ENCODE peak calls at places on chromosomes 5 and 9, in four cellular contexts. One of them, this sample, is unnamed.

GRCh38 chr5:32828492-32828891 is 117.4 kb downstream of the NPR3 start:
- DNase-seq in HL-60: no peak
- DNase-seq in GM12878: no peak
- DNase-seq in K562: no peak
- DNase-seq in this sample: no peak

GRCh38 chr5:170681013-170681433 is 102.5 kb upstream of the GABRP start:
- DNase-seq in HL-60: peak; percentile 64
- DNase-seq in GM12878: no peak
- DNase-seq in K562: peak; percentile 24
- DNase-seq in this sample: peak; percentile 13

GRCh38 chr9:123354806-123355508 is 1.0 kb upstream of the CRB2 start:
- DNase-seq in HL-60: no peak
- DNase-seq in GM12878: no peak
- DNase-seq in K562: no peak
- DNase-seq in this sample: no peak

GRCh38 chr5:143569722-143570567 is 166.5 kb upstream of the NR3C1 start:
- DNase-seq in HL-60: no peak
- DNase-seq in GM12878: no peak
- DNase-seq in K562: no peak
- DNase-seq in this sample: no peak

GRCh38 chr5:78811121-78811832 is 162.7 kb upstream of the LHFPL2 start:
- DNase-seq in HL-60: no peak
- DNase-seq in GM12878: no peak
- DNase-seq in K562: no peak
- DNase-seq in this sample: no peak

GRCh38 chr5:175238326-175238725 is 205.7 kb downstream of the DRD1 start:
- DNase-seq in HL-60: no peak
- DNase-seq in GM12878: no peak
- DNase-seq in K562: no peak
- DNase-seq in this sample: no peak

GRCh38 chr5:93245226-93245625 is 335.8 kb downstream of the NR2F1-AS1 start:
- DNase-seq in HL-60: no peak
- DNase-seq in GM12878: no peak
- DNase-seq in K562: no peak
- DNase-seq in this sample: no peak

GRCh38 chr9:103152473-103152872 is 157.3 kb downstream of the CYLC2 start:
- DNase-seq in HL-60: no peak
- DNase-seq in GM12878: no peak
- DNase-seq in K562: no peak
- DNase-seq in this sample: no peak

GRCh38 chr9:96015876-96016686 is 140.6 kb downstream of the ERCC6L2 start:
- DNase-seq in HL-60: no peak
- DNase-seq in GM12878: peak; percentile 9
- DNase-seq in K562: no peak
- DNase-seq in this sample: no peak

GRCh38 chr5:51960617-51961115 is 577.4 kb downstream of the ISL1 start:
- DNase-seq in HL-60: no peak
- DNase-seq in GM12878: no peak
- DNase-seq in K562: no peak
- DNase-seq in this sample: no peak

GRCh38 chr5:2529371-2530100 is 221.9 kb downstream of the IRX2 start:
- DNase-seq in HL-60: no peak
- DNase-seq in GM12878: no peak
- DNase-seq in K562: no peak
- DNase-seq in this sample: no peak

DNA sequence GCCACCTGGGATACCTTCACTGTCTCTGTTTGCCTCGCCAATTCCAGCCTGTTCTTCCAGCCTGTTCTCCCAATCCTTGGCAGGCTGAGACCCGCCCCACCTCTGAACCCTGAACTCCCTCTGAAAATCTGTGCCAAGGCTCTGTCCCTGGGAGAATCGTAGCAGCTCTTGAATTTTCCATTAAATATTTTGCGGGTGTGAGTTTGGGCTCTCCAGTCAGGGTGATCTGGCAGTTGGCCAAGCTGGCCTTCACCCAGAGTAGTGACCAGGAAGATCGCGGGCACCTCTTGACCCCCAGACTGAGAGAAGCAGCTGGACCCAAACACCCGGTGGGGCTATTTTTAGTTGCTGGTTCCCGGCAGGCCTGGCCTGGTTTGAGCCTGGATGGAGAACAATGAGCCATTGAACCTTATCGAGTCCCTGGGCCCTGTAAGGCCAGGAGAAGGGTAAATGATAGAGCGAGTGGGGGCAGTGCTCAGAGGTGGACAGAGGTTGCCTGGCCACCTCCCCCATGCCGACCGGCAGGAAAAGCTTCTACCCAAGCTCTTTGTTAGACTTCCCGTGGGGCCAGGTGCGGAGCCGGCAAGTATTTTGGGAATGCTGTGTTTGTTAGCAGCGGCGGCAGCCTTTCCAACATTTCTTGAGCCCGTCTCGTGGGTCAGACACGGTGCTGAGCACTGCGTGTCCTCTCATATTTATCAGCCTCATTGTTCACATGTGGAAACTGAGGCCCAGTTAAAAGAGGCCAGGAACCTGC is 146.2 kb downstream of the RGS3 start:
- DNase-seq in HL-60: no peak
- DNase-seq in GM12878: no peak
- DNase-seq in K562: no peak
- DNase-seq in this sample: no peak
- TF ChIP-seq SPI1 in HL-60: no peak
- TF ChIP-seq SPI1 in GM12878: no peak
- TF ChIP-seq SPI1 in K562: no peak
- TF ChIP-seq SPI1 in this sample: no peak

GRCh38 chr5:141914154-141914743 is 9.4 kb upstream of the DELE1 start:
- DNase-seq in HL-60: peak; percentile 89
- DNase-seq in GM12878: no peak
- DNase-seq in K562: peak; percentile 72
- DNase-seq in this sample: peak; percentile 47
- TF ChIP-seq SPI1 in HL-60: peak; percentile 63
- TF ChIP-seq SPI1 in GM12878: no peak
- TF ChIP-seq SPI1 in K562: peak; percentile 48
- TF ChIP-seq SPI1 in this sample: peak; percentile 8

GRCh38 chr5:71830626-71831539 is 111.8 kb downstream of the CARTPT start:
- DNase-seq in HL-60: no peak
- DNase-seq in GM12878: no peak
- DNase-seq in K562: no peak
- DNase-seq in this sample: no peak
- TF ChIP-seq SPI1 in HL-60: no peak
- TF ChIP-seq SPI1 in GM12878: no peak
- TF ChIP-seq SPI1 in K562: no peak
- TF ChIP-seq SPI1 in this sample: no peak

DNA sequence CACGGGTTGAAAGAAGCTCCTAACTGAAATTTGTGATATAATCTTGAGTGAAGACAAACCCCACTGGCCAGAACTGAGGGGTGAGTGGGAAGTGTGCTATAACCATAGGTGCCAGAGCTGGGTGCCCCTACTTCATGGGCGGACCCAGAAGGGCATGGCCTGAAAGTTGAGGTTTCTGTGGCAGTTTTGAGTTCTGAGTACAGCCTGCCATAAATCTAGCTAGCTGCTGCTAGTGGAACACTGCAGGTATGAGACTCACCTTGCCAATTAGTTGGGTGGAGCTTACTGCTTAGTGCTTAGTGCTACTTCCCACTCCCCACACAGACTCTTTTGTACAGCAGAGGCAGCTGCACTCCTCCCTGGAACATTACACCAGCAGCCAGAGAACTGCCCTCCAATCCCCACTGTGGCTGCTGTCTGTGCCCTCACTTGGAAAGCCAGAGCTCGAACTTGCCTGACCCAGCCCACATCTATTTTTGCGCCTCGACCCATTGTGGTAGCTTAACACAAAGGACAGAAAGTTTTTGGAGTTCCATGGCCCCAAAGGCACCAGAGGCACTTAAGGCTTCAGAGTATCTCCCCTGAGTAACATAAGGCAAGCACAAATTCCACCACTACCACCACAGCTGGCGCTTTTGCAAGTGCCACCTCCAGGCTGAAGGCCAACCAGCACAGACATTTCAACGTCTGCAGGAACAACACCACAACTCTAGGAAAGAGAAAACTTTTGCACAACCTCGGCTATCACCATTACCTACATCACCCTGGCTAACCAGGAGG is 27.1 kb upstream of the PTGER4 start:
- DNase-seq in HL-60: peak; percentile 19
- DNase-seq in GM12878: no peak
- DNase-seq in K562: no peak
- DNase-seq in this sample: no peak
- TF ChIP-seq SPI1 in HL-60: no peak
- TF ChIP-seq SPI1 in GM12878: no peak
- TF ChIP-seq SPI1 in K562: no peak
- TF ChIP-seq SPI1 in this sample: no peak

GRCh38 chr5:74392698-74393431 is 247.7 kb downstream of the ENC1 start:
- DNase-seq in HL-60: no peak
- DNase-seq in GM12878: no peak
- DNase-seq in K562: no peak
- DNase-seq in this sample: no peak
- TF ChIP-seq SPI1 in HL-60: no peak
- TF ChIP-seq SPI1 in GM12878: peak; percentile 12
- TF ChIP-seq SPI1 in K562: no peak
- TF ChIP-seq SPI1 in this sample: peak; percentile 12

DNA sequence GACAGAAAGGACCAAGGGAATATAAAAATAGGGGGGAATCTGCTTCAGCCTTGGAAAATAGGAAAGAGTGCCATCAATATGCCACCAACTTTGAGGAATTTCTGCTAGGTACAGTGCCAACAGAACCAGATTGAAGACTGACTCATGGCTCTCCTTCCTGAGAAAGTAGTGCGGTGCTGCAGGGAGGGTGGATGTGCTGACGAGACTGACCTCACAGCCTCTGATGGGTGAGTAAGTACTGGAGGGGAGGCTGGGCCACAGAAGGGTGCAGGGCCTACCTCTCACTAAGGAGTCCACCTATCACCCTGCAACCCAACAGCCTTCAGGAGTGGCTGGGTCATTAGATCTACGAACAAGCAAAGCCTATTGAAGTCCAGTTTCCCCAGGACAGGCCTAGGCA is 187.6 kb downstream of the GABBR2 start:
- DNase-seq in HL-60: no peak
- DNase-seq in GM12878: no peak
- DNase-seq in K562: no peak
- DNase-seq in this sample: no peak
- TF ChIP-seq SPI1 in HL-60: no peak
- TF ChIP-seq SPI1 in GM12878: no peak
- TF ChIP-seq SPI1 in K562: no peak
- TF ChIP-seq SPI1 in this sample: no peak

This sample was measured in GM12891.